ENCODE peak calls at places on chromosomes 7 and 10, in eight cellular contexts. R is pancreas, E is A549, B is mammary epithelial cell, G is sigmoid colon, Z is Peyer's patch, F is body of pancreas, Y is IMR-90. U is an unnamed sample. For H3K4me1, the result is how much of the 10 kb centered on the place peaks cover.

GRCh38 chr10:87734987-87735827 is 75.5 kb downstream of the PAPSS2 start:
- DNase-seq in R (no peak), Z (no peak), B (peak), F (peak), E (peak), G (no peak), Y (peak), U (no peak)

GRCh38 chr10:45589009-45589408 is 83.6 kb downstream of the ZFAND4 start:
- DNase-seq in Y (no peak), Z (no peak), B (no peak), F (no peak), G (no peak), R (no peak), E (no peak), U (no peak)

GRCh38 chr7:149830997-149831729 is 7.0 kb upstream of the ZNF862 start:
- DNase-seq in B (no peak), Y (no peak), F (no peak), E (no peak), G (peak), Z (no peak), R (no peak), U (no peak)

GRCh38 chr10:76550806-76551205 is 1086.8 kb downstream of the KCNMA1 start:
- DNase-seq in G (no peak), Z (no peak), F (no peak), B (no peak), E (no peak), Y (peak), R (no peak), U (no peak)

GRCh38 chr7:101099969-101100781 is 14.9 kb downstream of the TRIM56 start:
- DNase-seq in Y (peak), Z (peak), B (peak), R (peak), F (peak), E (peak), G (peak), U (peak)

GRCh38 chr7:116277070-116277469 is 66.7 kb downstream of the TES start:
- DNase-seq in B (no peak), F (no peak), Z (no peak), G (no peak), R (no peak), E (no peak), Y (no peak), U (no peak)

GRCh38 chr10:70920519-70920918 is 32.2 kb upstream of the PCBD1 start:
- DNase-seq in F (peak), R (peak), E (no peak), Z (no peak), Y (no peak), G (no peak), B (peak), U (peak)

GRCh38 chr7:149459540-149460433 is 1.1 kb downstream of the ZNF777 start:
- DNase-seq in G (no peak), R (no peak), E (peak), Z (no peak), B (peak), F (no peak), Y (no peak), U (no peak)

GRCh38 chr10:89646833-89647570 is 2.0 kb upstream of the PANK1 start:
- DNase-seq in F (no peak), G (no peak), B (no peak), Y (no peak), Z (no peak), E (no peak), R (no peak), U (no peak)

GRCh38 chr10:73493781-73494180 is 2.0 kb downstream of the PPP3CB start:
- DNase-seq in G (no peak), Y (peak), F (no peak), B (peak), Z (no peak), E (no peak), R (no peak), U (no peak)

GRCh38 chr7:114409750-114410149 is 4.9 kb upstream of the FOXP2 start:
- DNase-seq in G (no peak), Y (peak), F (no peak), E (no peak), R (no peak), Z (no peak), B (peak), U (no peak)

GRCh38 chr7:6344278-6344677 is 71.9 kb upstream of the CYTH3 start:
- DNase-seq in Z (no peak), F (no peak), E (no peak), G (no peak), B (no peak), R (no peak), Y (no peak), U (no peak)

GRCh38 chr7:120949393-120949799 is 1.2 kb upstream of the ING3 start:
- DNase-seq in Z (no peak), G (no peak), B (no peak), E (no peak), F (no peak), R (no peak), Y (no peak), U (no peak)

GRCh38 chr7:48101880-48102448 is 12.9 kb downstream of the UPP1 start:
- DNase-seq in R (no peak), G (no peak), Y (no peak), Z (no peak), E (no peak), F (no peak), B (no peak), U (no peak)

GRCh38 chr7:46459942-46460341 is 538.9 kb upstream of the IGFBP3 start:
- DNase-seq in R (no peak), Y (peak), Z (no peak), E (no peak), F (no peak), G (no peak), B (no peak), U (no peak)

GRCh38 chr7:42932861-42933591 is 850 bp downstream of the MRPL32 start:
- DNase-seq in R (no peak), Z (no peak), E (no peak), F (peak), Y (peak), G (no peak), B (no peak), U (peak)

GRCh38 chr10:103231047-103231551 is 14.6 kb upstream of the RPEL1 start:
- DNase-seq in G (no peak), B (peak), F (peak), R (no peak), Y (peak), E (peak), Z (no peak), U (no peak)

GRCh38 chr7:128725524-128725923 is 13.6 kb upstream of the CALU start:
- DNase-seq in Z (no peak), Y (no peak), E (no peak), B (no peak), F (no peak), G (no peak), R (no peak), U (no peak)

GRCh38 chr10:15046626-15047025 is 2.9 kb downstream of the OLAH start:
- DNase-seq in B (no peak), F (no peak), E (no peak), Y (peak), R (no peak), G (no peak), Z (no peak), U (no peak)

GRCh38 chr10:110151467-110151866 is 55.9 kb upstream of the MXI1 start:
- DNase-seq in E (no peak), Y (no peak), B (peak), R (peak), Z (no peak), F (peak), G (no peak), U (peak)

GRCh38 chr10:123556049-123556448 is 110.1 kb upstream of the GPR26 start:
- DNase-seq in Z (no peak), F (no peak), G (peak), R (no peak), B (no peak), Y (no peak), E (no peak), U (no peak)

DNA sequence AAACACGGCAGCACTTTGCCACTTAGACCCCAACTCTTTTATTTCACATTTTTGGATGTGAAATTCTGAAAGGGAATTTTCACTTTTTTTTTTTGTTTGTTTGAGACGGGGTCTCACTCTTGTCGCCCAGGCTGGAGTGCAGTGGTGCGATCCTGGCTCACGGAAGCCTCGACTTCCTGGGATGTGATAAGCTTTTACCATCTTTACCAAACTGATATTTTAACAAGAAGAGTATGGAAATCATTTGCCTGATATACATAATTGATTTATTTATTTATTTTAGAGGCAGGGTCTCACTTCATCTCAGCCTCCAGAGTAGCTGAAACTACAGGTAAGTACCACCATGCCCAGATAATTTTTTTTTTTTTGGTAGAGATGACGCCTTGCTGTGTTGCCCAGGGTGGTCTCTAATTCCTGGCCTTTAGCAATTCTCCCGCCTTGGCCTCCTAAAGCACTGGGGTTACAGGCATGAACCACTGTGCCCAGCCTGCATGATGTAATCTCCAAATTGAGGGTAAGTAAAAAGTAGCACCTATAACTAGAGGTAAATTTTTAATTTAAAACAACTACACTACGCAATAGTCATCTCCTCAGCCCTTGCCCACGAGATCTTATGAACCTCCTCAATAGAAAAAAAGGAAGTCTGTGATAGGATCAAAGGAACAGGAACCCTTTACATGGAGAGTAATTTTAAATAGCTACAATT is 180.7 kb upstream of the KLF14 start:
- DNase-seq in R (no peak), Y (no peak), F (no peak), Z (no peak), B (no peak), E (no peak), G (no peak), U (no peak)
- H3K4me1 ChIP-seq in R (under half), Y (under half), F (half or more), Z (half or more), B (half or more), E (half or more), G (under half), U (half or more)

GRCh38 chr10:58336242-58336641 is 1.4 kb downstream of the UBE2D1 start:
- DNase-seq in R (no peak), F (no peak), Z (no peak), E (no peak), G (no peak), B (no peak), Y (no peak), U (no peak)
- H3K4me3 ChIP-seq in R (peak), F (no peak), Z (peak), E (peak), G (no peak), B (peak), Y (no peak), U (no peak)

GRCh38 chr7:118918556-118918955 is 694.1 kb downstream of the ANKRD7 start:
- DNase-seq in G (no peak), E (no peak), F (no peak), Z (no peak), B (peak), Y (peak), R (no peak), U (no peak)
- TF ChIP-seq CTCF in G (no peak), E (peak), F (peak), Z (no peak), B (peak), Y (peak), R (no peak), U (no peak)

GRCh38 chr7:1924185-1924817 is 254.2 kb downstream of the ELFN1 start:
- DNase-seq in B (no peak), Y (no peak), Z (no peak), R (no peak), E (no peak), F (no peak), G (no peak), U (no peak)

GRCh38 chr7:1926908-1927306 is 256.8 kb downstream of the ELFN1 start:
- DNase-seq in Z (no peak), Y (no peak), E (no peak), F (no peak), R (no peak), B (no peak), G (no peak), U (no peak)

GRCh38 chr7:1923409-1924053 is 253.5 kb downstream of the ELFN1 start:
- DNase-seq in F (no peak), E (no peak), Z (no peak), G (no peak), R (peak), B (no peak), Y (no peak), U (no peak)

GRCh38 chr7:1925973-1926907 is 256.2 kb downstream of the ELFN1 start:
- DNase-seq in F (no peak), B (no peak), Z (no peak), E (no peak), R (no peak), Y (no peak), G (no peak), U (no peak)

DNA sequence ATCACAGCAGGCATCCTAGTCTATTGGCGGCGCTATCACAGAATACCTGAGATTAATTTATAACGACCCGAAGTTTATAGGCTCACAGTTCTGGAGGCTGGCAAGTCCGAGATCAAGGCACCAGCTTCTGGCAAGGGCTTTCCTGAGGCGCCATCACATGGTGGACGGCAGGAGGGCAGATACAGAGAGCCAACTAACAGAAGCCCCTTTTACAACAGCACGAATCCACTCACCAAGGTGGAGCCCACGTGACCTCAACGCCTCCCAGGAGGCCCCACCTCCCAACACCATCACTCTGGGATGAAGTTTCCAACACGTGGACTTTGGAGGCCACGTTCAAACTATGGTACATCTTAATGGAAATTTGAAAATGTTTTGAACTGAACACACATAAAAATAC is 255.3 kb downstream of the ELFN1 start:
- DNase-seq in E (no peak), Y (no peak), G (no peak), B (no peak), F (no peak), R (no peak), Z (no peak), U (no peak)
- H3K4me1 ChIP-seq in E (under half), Y (under half), G (under half), B (under half), F (under half), R (under half), Z (under half), U (under half)

GRCh38 chr10:100889546-100889945 is 23.2 kb upstream of the SLF2 start:
- DNase-seq in R (no peak), Y (no peak), E (no peak), B (no peak), Z (no peak), F (no peak), G (no peak), U (no peak)
- H3K4me3 ChIP-seq in R (no peak), Y (no peak), E (no peak), B (no peak), Z (no peak), F (no peak), G (no peak), U (no peak)

GRCh38 chr7:44814956-44815355 is 18.5 kb downstream of the PPIA start:
- DNase-seq in G (no peak), R (no peak), Y (no peak), F (no peak), B (no peak), Z (no peak), E (no peak), U (no peak)
- TF ChIP-seq CTCF in G (no peak), R (no peak), Y (no peak), F (no peak), B (no peak), Z (no peak), E (no peak), U (no peak)

GRCh38 chr10:100004805-100005510 is 4.8 kb downstream of the DNMBP start:
- DNase-seq in Z (no peak), Y (no peak), F (no peak), G (no peak), B (no peak), R (no peak), E (no peak), U (no peak)
- H3K4me1 ChIP-seq in Z (under half), Y (under half), F (under half), G (under half), B (under half), R (under half), E (under half), U (under half)

U was measured in mucosa of descending colon.